ENCODE peak calls at places on chromosomes 3 and 15, in five cellular contexts. J is K562, W is GM12878, T is HCT116, B is HepG2. C is an unnamed sample.

GRCh38 chr15:92365079-92365478 is 28.6 kb upstream of the ST8SIA2 start:
- DNase-seq in J (no peak), W (no peak), T (no peak), B (peak), C (no peak)

GRCh38 chr3:41640076-41640475 is 321.8 kb downstream of the ULK4 start:
- DNase-seq in J (no peak), W (no peak), T (no peak), B (no peak), C (no peak)

GRCh38 chr15:49619226-49619625 is 1.4 kb downstream of the FAM227B start:
- DNase-seq in J (no peak), W (no peak), T (no peak), B (no peak), C (no peak)

GRCh38 chr15:47349179-47349578 is 368.1 kb upstream of the SEMA6D start:
- DNase-seq in J (no peak), W (no peak), T (no peak), B (no peak), C (peak)

GRCh38 chr15:96418146-96418545 is 87.6 kb downstream of the NR2F2 start:
- DNase-seq in J (no peak), W (no peak), T (no peak), B (no peak), C (no peak)

GRCh38 chr15:83320831-83321230 is 36.4 kb upstream of the BNC1 start:
- DNase-seq in J (no peak), W (no peak), T (no peak), B (no peak), C (no peak)

GRCh38 chr15:73965094-73965729 is 26.9 kb downstream of the STOML1 start:
- DNase-seq in J (no peak), W (no peak), T (no peak), B (no peak), C (no peak)

GRCh38 chr3:71087109-71088018 is 496.2 kb downstream of the FOXP1 start:
- DNase-seq in J (no peak), W (peak), T (no peak), B (peak), C (no peak)

GRCh38 chr3:178198329-178198728 is 337.9 kb upstream of the KCNMB2 start:
- DNase-seq in J (no peak), W (no peak), T (no peak), B (no peak), C (no peak)

GRCh38 chr3:45911496-45912226 is 25.3 kb downstream of the CCR9 start:
- DNase-seq in J (no peak), W (no peak), T (no peak), B (no peak), C (no peak)

GRCh38 chr3:45106874-45107273 is 39.3 kb downstream of the CDCP1 start:
- DNase-seq in J (no peak), W (no peak), T (no peak), B (no peak), C (no peak)

GRCh38 chr3:127669541-127670228 is 3.1 kb upstream of the ABTB1 start:
- DNase-seq in J (no peak), W (no peak), T (no peak), B (no peak), C (no peak)

GRCh38 chr3:48125026-48125704 is 63.1 kb downstream of the CDC25A start:
- DNase-seq in J (no peak), W (no peak), T (no peak), B (no peak), C (no peak)

GRCh38 chr3:136730595-136731273 is 21.4 kb downstream of the STAG1 start:
- DNase-seq in J (no peak), W (peak), T (no peak), B (no peak), C (no peak)

GRCh38 chr3:115113367-115113766 is 33.7 kb downstream of the ZBTB20 start:
- DNase-seq in J (no peak), W (no peak), T (no peak), B (no peak), C (no peak)

GRCh38 chr15:89371145-89372044 is 36.8 kb upstream of the POLG start:
- DNase-seq in J (peak), W (no peak), T (no peak), B (no peak), C (no peak)

GRCh38 chr15:36598529-36599177 is 19.2 kb downstream of the CDIN1 start:
- DNase-seq in J (no peak), W (no peak), T (no peak), B (no peak), C (no peak)
- TF ChIP-seq ZBTB33 in J (no peak), W (no peak), T (no peak), B (no peak), C (no peak)

DNA sequence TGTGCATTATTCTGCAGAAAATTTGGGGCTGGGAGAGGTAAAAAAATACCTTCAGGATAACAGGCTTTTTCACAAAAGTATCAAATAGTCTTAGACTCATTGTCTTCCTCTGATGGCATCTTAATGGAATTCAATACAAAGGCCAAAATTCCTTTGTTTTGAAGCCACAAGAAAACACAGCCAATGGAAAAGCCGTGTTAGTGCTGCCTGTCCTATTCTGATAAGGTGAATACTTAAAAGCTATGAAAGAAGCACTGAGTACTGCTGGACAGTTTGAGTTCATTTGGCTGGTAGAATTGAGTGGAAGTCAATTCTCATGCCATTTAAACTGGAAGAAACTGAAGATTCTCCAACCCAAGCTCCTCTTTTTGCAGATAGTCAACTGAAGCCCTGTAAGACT is 395.3 kb upstream of the TPRG1 start:
- DNase-seq in J (no peak), W (no peak), T (no peak), B (no peak), C (no peak)
- TF ChIP-seq ZBTB33 in J (no peak), W (no peak), T (no peak), B (no peak), C (no peak)

GRCh38 chr3:101976473-101976872 is 127.2 kb downstream of the NFKBIZ start:
- DNase-seq in J (no peak), W (peak), T (no peak), B (no peak), C (no peak)
- TF ChIP-seq ZBTB33 in J (no peak), W (no peak), T (no peak), B (no peak), C (no peak)

GRCh38 chr3:65871305-65872141 is 167.2 kb downstream of the MAGI1 start:
- DNase-seq in J (no peak), W (no peak), T (no peak), B (peak), C (peak)
- TF ChIP-seq ZBTB33 in J (no peak), W (no peak), T (no peak), B (no peak), C (no peak)

DNA sequence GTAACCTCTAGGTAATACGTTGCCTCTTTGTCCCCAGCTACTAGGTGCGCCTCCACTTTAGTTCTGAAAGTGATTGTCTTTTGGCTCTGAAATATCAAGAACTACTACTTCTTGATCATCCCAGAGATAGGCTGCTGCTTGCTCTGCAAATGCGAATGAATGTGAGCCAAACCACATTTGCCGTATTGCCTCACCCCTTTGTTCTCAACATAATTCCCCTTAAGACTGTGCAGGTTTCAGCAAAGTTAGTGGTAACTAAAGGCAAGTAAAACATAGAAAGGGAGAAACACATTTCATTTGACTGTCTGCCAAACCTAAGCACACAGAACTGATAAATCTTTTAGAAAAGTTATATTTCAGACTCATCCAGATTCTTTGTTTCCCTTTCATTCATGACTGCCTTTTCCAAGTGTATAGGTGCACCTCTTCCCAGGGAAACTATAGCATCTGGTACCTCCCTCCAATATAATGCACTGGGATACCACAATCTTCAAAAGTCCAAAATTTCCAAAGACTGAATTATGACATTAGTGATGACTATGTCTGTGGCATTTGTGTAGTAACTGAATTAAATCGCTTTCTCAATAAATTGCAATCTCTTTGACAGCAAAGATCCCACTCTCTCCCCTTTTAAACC is 720.6 kb upstream of the CBLB start:
- DNase-seq in J (no peak), W (no peak), T (no peak), B (no peak), C (no peak)
- TF ChIP-seq ZBTB33 in J (no peak), W (no peak), T (no peak), B (no peak), C (no peak)

DNA sequence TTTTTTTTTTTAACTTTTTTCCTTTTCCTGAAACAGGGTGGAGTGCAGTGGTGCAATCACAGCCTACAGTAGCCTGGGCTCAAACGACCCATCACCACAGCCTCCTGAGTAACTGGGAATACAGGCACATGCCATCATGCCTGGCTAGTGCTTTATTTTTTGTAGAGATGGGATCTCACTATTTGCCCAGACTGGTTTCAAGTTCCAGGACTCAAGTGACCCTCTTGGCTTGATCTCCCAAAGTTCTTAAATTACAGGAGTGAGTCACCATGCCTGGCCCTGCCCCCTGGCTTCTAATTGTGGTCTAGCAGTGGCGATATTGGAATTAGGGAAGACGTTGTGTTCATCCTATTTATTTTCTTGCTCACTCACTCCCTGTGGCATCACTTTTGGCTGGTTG is 1138.4 kb downstream of the SI start:
- DNase-seq in J (no peak), W (no peak), T (peak), B (no peak), C (no peak)
- TF ChIP-seq ZBTB33 in J (no peak), W (no peak), T (no peak), B (no peak), C (no peak)

DNA sequence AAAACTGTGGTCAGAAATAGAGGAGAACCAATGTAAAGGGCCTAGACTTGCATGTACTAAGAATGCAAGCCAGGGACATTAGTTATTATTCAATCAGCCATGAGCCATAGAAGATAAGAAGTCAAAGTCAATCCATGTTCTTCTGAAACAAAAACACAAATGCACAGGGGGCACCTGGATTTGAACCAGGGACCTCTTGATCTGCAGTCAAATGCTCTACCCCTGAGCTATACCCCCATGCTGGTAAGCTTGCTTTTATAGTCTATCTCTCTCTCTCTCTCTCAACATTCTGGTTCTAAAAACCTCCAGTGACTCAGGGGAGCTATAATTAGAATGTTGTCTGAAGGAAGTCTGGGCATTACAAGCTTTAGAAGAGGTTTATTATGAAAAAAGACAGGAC is 85.6 kb upstream of the ACP3 start:
- DNase-seq in J (no peak), W (no peak), T (peak), B (no peak), C (no peak)
- TF ChIP-seq ZBTB33 in J (no peak), W (no peak), T (no peak), B (no peak), C (no peak)

DNA sequence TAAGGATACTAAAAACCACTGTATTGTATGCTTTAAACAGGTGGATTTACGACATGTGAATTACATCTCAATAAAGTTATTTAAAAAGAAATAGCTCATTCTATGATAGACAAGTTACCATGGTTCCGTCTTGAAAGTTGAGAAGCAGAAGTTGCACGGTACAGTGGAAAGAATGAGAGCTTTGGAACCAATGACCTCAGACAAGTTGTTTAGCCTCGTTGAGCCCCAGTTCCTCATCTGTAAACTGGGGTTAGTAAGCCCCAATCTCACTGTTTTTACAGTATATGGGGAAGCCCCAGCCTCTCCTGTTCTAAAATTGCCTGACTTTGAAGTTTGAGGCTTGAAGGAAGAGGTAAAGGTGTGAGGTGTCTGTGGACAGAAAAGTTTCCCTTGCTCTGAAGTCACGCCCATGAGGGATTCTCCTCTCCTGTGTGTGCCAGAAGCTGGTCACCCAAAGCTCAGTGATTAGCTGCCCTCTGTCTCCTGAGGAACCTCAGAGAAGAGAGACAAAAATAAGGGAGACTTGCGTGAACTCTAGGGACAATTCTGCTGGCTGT is 10.0 kb downstream of the CRYGS start:
- DNase-seq in J (no peak), W (peak), T (no peak), B (no peak), C (no peak)
- TF ChIP-seq ZBTB33 in J (no peak), W (no peak), T (no peak), B (no peak), C (no peak)

C was measured in SK-N-SH.